ENCODE peak calls at places on chromosomes 16 and 17, in six cellular contexts. K is A549, P is NB4, I is GM12878, R is K562, T is HepG2. U is an unnamed sample.
A peak's percentile ranks its signal among the peaks of the same experiment; 100 is the strongest.

GRCh38 chr17:73232587-73233373 is 28.9 kb downstream of the CPSF4L start:
- DNase-seq in I (no peak), P (peak; percentile 55), R (peak; percentile 40), T (no peak), K (peak; percentile 55), U (peak; percentile 51)

GRCh38 chr17:34386925-34387550 is 24.0 kb upstream of the CCL1 start:
- DNase-seq in R (peak; percentile 18), K (no peak), P (peak; percentile 82), T (no peak), I (no peak), U (peak; percentile 53)

GRCh38 chr17:17506181-17506741 is 10.1 kb upstream of the RASD1 start:
- DNase-seq in R (no peak), I (no peak), K (no peak), T (no peak), P (no peak), U (no peak)

GRCh38 chr16:87240211-87241134 is 76.7 kb downstream of the C16orf95 start:
- DNase-seq in R (no peak), T (no peak), P (no peak), I (no peak), K (no peak), U (no peak)

GRCh38 chr17:66964930-66965800 is 658 bp downstream of the CACNG4 start:
- DNase-seq in K (peak; percentile 81), R (peak; percentile 34), P (no peak), T (no peak), I (no peak), U (no peak)

GRCh38 chr16:3246876-3247275 is 9.6 kb downstream of the MEFV start:
- DNase-seq in T (no peak), I (no peak), K (no peak), R (no peak), P (no peak), U (no peak)

GRCh38 chr17:37667039-37667438 is 23.8 kb upstream of the DDX52 start:
- DNase-seq in P (no peak), K (no peak), I (no peak), R (no peak), T (no peak), U (no peak)

GRCh38 chr17:6682339-6682738 is 30.8 kb downstream of the C17orf100 start:
- DNase-seq in P (no peak), T (no peak), I (no peak), K (no peak), R (no peak), U (no peak)

GRCh38 chr17:67829331-67829730 is 4.0 kb downstream of the BPTF start:
- DNase-seq in P (no peak), R (no peak), K (no peak), T (no peak), I (peak; percentile 49), U (no peak)

GRCh38 chr16:19833581-19833980 is 51.1 kb downstream of the GPRC5B start:
- DNase-seq in I (no peak), R (no peak), P (no peak), K (no peak), T (no peak), U (no peak)

GRCh38 chr16:86556576-86556975 is 1.5 kb upstream of the MTHFSD start:
- DNase-seq in K (no peak), T (no peak), R (no peak), I (no peak), P (no peak), U (no peak)

GRCh38 chr17:63431618-63431938 is 14.5 kb downstream of the CYB561 start:
- DNase-seq in K (no peak), R (no peak), I (no peak), T (no peak), P (no peak), U (no peak)

GRCh38 chr17:56136316-56136715 is 17.0 kb upstream of the ANKFN1 start:
- DNase-seq in K (no peak), I (no peak), P (no peak), R (no peak), T (no peak), U (no peak)

GRCh38 chr17:2549392-2550211 is 37.9 kb upstream of the METTL16 start:
- DNase-seq in R (no peak), P (no peak), T (no peak), I (no peak), K (no peak), U (no peak)

GRCh38 chr16:49997721-49998251 is 27.2 kb upstream of the CNEP1R1 start:
- DNase-seq in T (no peak), R (no peak), I (no peak), P (no peak), K (no peak), U (no peak)

GRCh38 chr16:17107450-17107849 is 363.3 kb downstream of the XYLT1 start:
- DNase-seq in P (no peak), I (no peak), R (no peak), T (no peak), K (no peak), U (no peak)

GRCh38 chr16:85173077-85173980 is 61.1 kb upstream of the CIBAR2 start:
- DNase-seq in R (peak; percentile 80), P (no peak), T (no peak), I (no peak), K (peak; percentile 70), U (peak; percentile 87)

GRCh38 chr16:29226782-29227181 is 179.7 kb downstream of the NPIPB11 start:
- DNase-seq in P (no peak), T (no peak), R (no peak), I (no peak), K (no peak), U (no peak)

GRCh38 chr17:28891201-28891600 is 6.3 kb downstream of the FLOT2 start:
- DNase-seq in I (no peak), K (no peak), T (no peak), R (no peak), P (no peak), U (peak; percentile 27)

GRCh38 chr17:80724723-80725388 is 180.2 kb downstream of the RPTOR start:
- DNase-seq in T (no peak), P (no peak), R (no peak), K (peak; percentile 31), I (no peak), U (no peak)

GRCh38 chr16:69927056-69927757 is 23.9 kb upstream of the CLEC18A start:
- DNase-seq in P (no peak), K (no peak), T (peak; percentile 41), I (no peak), R (no peak), U (no peak)
- TF ChIP-seq MYC in P (no peak), K (no peak), T (no peak), I (no peak), R (no peak), U (no peak)

GRCh38 chr16:54204756-54205155 is 81.8 kb downstream of the IRX3 start:
- DNase-seq in P (no peak), R (no peak), T (no peak), I (no peak), K (no peak), U (no peak)
- TF ChIP-seq MYC in P (no peak), R (no peak), T (no peak), I (no peak), K (no peak), U (no peak)

DNA sequence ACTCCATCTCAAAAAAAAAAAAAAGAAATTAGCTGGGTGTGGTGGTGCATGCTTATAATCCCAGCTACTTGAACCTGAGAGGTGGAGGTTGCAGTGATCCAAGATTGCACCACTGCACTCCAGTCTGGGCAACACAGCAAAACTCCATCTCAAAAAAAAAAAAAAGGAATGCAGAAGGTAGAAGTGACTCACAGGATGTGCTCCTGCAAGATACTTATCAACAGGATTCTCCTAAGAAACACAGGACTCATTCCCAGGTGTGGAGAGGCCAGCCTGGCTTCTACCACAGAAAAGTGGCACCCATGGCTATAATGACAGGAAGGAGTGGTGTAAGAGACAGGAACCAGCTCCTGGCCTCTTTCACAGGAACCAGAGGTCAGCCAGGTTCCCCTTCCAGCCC is 13.8 kb downstream of the ELMO3 start:
- DNase-seq in R (no peak), T (no peak), P (no peak), K (no peak), I (no peak), U (peak; percentile 24)
- TF ChIP-seq MYC in R (no peak), T (no peak), P (no peak), K (no peak), I (no peak), U (no peak)

GRCh38 chr17:10616502-10617119 is 40.5 kb downstream of the MYH3 start:
- DNase-seq in P (peak; percentile 80), T (peak; percentile 69), I (no peak), K (peak; percentile 91), R (peak; percentile 70), U (peak; percentile 51)

GRCh38 chr17:10612957-10613744 is 44.0 kb downstream of the MYH3 start:
- DNase-seq in R (no peak), P (no peak), I (no peak), K (no peak), T (no peak), U (no peak)

GRCh38 chr17:10610821-10611323 is 46.2 kb downstream of the MYH3 start:
- DNase-seq in R (no peak), T (no peak), K (no peak), P (no peak), I (no peak), U (no peak)

GRCh38 chr17:10614536-10615155 is 42.5 kb downstream of the MYH3 start:
- DNase-seq in R (peak; percentile 41), K (peak; percentile 77), T (peak; percentile 45), I (no peak), P (peak; percentile 72), U (peak; percentile 45)

DNA sequence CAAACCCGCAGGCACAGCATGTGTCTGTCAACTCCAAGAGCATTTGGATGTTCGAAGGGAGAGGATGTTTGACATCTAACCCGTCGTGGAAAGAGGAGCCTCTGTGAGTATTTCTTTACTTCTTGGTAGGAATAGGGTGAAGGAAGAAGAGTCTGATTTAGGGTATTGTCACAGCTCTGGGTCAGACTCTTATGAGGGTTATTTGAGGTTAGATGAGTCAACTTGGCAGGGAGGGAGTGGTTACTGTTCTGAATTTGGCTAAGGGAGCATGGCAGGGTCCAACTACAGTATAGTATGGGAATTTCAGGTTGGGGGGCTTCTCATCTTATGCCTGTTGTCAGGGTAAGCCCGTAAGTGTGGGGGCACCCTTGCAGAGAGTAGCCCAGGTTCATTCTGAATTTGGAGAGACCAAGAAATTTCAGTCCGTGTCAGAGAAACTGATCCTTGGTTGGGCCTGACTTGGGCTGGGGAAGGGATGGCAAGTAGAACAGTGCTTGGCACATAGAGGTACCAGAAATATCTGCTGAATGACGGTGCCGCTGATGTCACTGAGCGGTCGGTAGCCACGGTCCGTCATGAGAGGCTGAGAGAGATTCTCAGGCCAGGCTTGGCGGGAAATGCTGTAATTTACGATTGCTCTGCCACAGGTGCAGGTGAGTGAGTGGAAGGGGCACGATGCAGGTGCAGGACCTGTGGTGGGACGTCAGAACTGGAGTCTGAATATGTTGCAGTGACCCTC is 43.2 kb downstream of the MYH3 start:
- DNase-seq in T (no peak), K (no peak), P (peak; percentile 35), I (no peak), R (no peak), U (no peak)
- TF ChIP-seq MYC in T (no peak), K (no peak), P (no peak), I (no peak), R (no peak), U (no peak)

GRCh38 chr17:7950578-7950977 is 18.6 kb downstream of the CNTROB start:
- DNase-seq in K (no peak), P (no peak), R (no peak), T (no peak), I (no peak), U (no peak)
- TF ChIP-seq MYC in K (no peak), P (no peak), R (no peak), T (no peak), I (no peak), U (no peak)

U was measured in endothelial cell of umbilical vein.